ENCODE peak calls at places on chromosomes 2 and 18, in seven cellular contexts. F, A, N, I, D, O and J are unnamed samples.

GRCh38 chr2:56191617-56192016 is 7.8 kb downstream of the CCDC85A start:
- DNase-seq in F (peak; percentile 20), A (no peak), N (no peak), I (peak; percentile 83), D (peak; percentile 42), O (peak; percentile 64), J (no peak)

GRCh38 chr18:54360406-54360805 is 2.7 kb downstream of the C18orf54 start:
- DNase-seq in F (no peak), A (no peak), N (no peak), I (no peak), D (no peak), O (peak; percentile 14), J (no peak)

GRCh38 chr2:197215988-197216979 is 94.3 kb downstream of the ANKRD44 start:
- DNase-seq in F (no peak), A (no peak), N (no peak), I (no peak), D (no peak), O (no peak), J (no peak)

GRCh38 chr2:190984595-190984994 is 29.4 kb downstream of the STAT1 start:
- DNase-seq in F (no peak), A (no peak), N (no peak), I (no peak), D (no peak), O (no peak), J (no peak)

GRCh38 chr18:54358495-54358793 is 738 bp downstream of the C18orf54 start:
- DNase-seq in F (no peak), A (no peak), N (no peak), I (no peak), D (no peak), O (no peak), J (peak; percentile 18)

GRCh38 chr2:166957686-166958085 is 69.4 kb downstream of the XIRP2 start:
- DNase-seq in F (no peak), A (no peak), N (no peak), I (no peak), D (no peak), O (no peak), J (no peak)

GRCh38 chr18:33022370-33022769 is 249.5 kb upstream of the KLHL14 start:
- DNase-seq in F (no peak), A (no peak), N (no peak), I (no peak), D (no peak), O (no peak), J (no peak)

GRCh38 chr18:79413901-79414300 is 18.2 kb downstream of the NFATC1 start:
- DNase-seq in F (no peak), A (peak; percentile 73), N (no peak), I (no peak), D (no peak), O (no peak), J (no peak)

GRCh38 chr2:181971032-181971431 is 14.6 kb upstream of the PPP1R1C start:
- DNase-seq in F (no peak), A (no peak), N (no peak), I (no peak), D (no peak), O (no peak), J (no peak)

GRCh38 chr2:215409331-215410127 is 26.3 kb downstream of the FN1 start:
- DNase-seq in F (no peak), A (no peak), N (no peak), I (no peak), D (no peak), O (no peak), J (no peak)

GRCh38 chr18:68803371-68803770 is 5.5 kb downstream of the CCDC102B start:
- DNase-seq in F (no peak), A (no peak), N (peak; percentile 49), I (no peak), D (no peak), O (peak; percentile 39), J (no peak)

GRCh38 chr2:72630767-72631166 is 195.1 kb downstream of the EXOC6B start:
- DNase-seq in F (no peak), A (no peak), N (no peak), I (no peak), D (no peak), O (no peak), J (no peak)

GRCh38 chr2:197264332-197264731 is 46.2 kb downstream of the ANKRD44 start:
- DNase-seq in F (no peak), A (no peak), N (no peak), I (no peak), D (no peak), O (no peak), J (no peak)

GRCh38 chr2:138237657-138238384 is 263.7 kb upstream of the SPOPL start:
- DNase-seq in F (no peak), A (no peak), N (no peak), I (no peak), D (no peak), O (no peak), J (no peak)

GRCh38 chr18:68925268-68925667 is 127.4 kb downstream of the CCDC102B start:
- DNase-seq in F (no peak), A (no peak), N (no peak), I (peak; percentile 58), D (no peak), O (peak; percentile 33), J (no peak)

GRCh38 chr2:234496835-234497591 is at the start of gene ARL4C:
- DNase-seq in F (peak; percentile 82), A (peak; percentile 92), N (peak; percentile 67), I (peak; percentile 93), D (peak; percentile 73), O (peak; percentile 94), J (peak; percentile 67)

GRCh38 chr18:33826151-33826550 is 248.1 kb downstream of the ASXL3 start:
- DNase-seq in F (no peak), A (no peak), N (no peak), I (no peak), D (no peak), O (no peak), J (no peak)

GRCh38 chr2:49044680-49045079 is 109.6 kb downstream of the FSHR start:
- DNase-seq in F (no peak), A (no peak), N (no peak), I (peak; percentile 53), D (no peak), O (peak; percentile 75), J (no peak)

GRCh38 chr18:36493349-36494281 is 196.1 kb downstream of the FHOD3 start:
- DNase-seq in F (peak; percentile 28), A (no peak), N (no peak), I (peak; percentile 72), D (peak; percentile 36), O (peak; percentile 55), J (no peak)

DNA sequence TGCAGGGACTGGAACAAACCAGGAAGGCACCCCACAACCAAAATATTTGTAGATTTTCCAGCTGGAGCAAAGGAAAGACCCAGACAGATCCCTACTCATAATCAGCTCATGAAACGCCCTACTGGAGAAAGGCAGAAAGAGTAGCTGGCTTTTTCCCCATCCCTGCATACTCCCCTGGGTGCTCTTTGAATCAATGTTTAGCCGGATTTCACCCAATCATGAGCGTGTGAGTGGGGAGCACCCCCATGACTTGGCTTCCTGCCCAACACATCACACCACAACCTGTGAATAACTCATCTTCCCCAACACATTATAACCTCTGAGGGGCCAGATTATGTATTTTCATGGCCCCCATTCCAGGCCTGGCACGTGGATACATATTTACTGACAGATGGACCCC is 35.1 kb upstream of the SLC14A1 start:
- DNase-seq in F (no peak), A (peak; percentile 81), N (no peak), I (no peak), D (no peak), O (no peak), J (no peak)
- TF ChIP-seq CTCF in F (no peak), A (no peak), N (no peak), I (no peak), D (no peak), O (no peak), J (no peak)

GRCh38 chr2:231110551-231110950 is 14.3 kb downstream of the HTR2B start:
- DNase-seq in F (no peak), A (no peak), N (no peak), I (no peak), D (no peak), O (no peak), J (no peak)
- TF ChIP-seq CTCF in F (no peak), A (no peak), N (peak; percentile 59), I (no peak), D (no peak), O (no peak), J (no peak)

GRCh38 chr2:222054813-222055212 is 244.0 kb downstream of the PAX3 start:
- DNase-seq in F (no peak), A (no peak), N (no peak), I (no peak), D (no peak), O (no peak), J (no peak)

GRCh38 chr2:222055328-222055727 is 243.5 kb downstream of the PAX3 start:
- DNase-seq in F (no peak), A (no peak), N (no peak), I (peak; percentile 66), D (no peak), O (peak; percentile 17), J (no peak)

GRCh38 chr2:222050981-222051380 is 247.8 kb downstream of the PAX3 start:
- DNase-seq in F (no peak), A (no peak), N (no peak), I (no peak), D (no peak), O (no peak), J (no peak)

GRCh38 chr2:222049946-222050345 is 248.9 kb downstream of the PAX3 start:
- DNase-seq in F (no peak), A (no peak), N (no peak), I (no peak), D (no peak), O (no peak), J (no peak)

DNA sequence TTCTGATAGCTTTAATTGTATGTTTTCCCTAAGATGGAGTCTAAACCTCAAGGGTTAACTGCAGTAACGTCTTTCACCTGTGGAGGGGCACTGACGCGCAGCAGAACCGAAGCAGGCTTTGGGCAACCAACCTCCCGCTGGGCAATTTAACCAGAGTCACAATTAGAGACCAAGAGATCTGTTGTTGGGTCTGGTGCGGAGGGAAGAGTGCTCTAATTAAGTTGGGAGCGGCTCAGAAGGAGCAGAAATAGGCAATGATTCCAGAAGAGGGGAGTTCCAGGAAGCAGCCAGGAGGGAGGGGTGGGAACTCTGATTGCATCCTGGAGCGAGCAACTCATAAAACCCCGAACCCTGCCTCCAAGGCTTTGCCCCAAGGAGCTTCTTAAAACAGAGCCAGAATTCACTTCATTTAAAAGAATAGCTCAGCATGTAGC is 245.8 kb downstream of the PAX3 start:
- DNase-seq in F (peak; percentile 28), A (no peak), N (no peak), I (peak; percentile 91), D (peak; percentile 82), O (peak; percentile 93), J (no peak)
- TF ChIP-seq CTCF in F (peak; percentile 40), A (no peak), N (no peak), I (peak; percentile 79), D (peak; percentile 47), O (peak; percentile 56), J (peak; percentile 51)

DNA sequence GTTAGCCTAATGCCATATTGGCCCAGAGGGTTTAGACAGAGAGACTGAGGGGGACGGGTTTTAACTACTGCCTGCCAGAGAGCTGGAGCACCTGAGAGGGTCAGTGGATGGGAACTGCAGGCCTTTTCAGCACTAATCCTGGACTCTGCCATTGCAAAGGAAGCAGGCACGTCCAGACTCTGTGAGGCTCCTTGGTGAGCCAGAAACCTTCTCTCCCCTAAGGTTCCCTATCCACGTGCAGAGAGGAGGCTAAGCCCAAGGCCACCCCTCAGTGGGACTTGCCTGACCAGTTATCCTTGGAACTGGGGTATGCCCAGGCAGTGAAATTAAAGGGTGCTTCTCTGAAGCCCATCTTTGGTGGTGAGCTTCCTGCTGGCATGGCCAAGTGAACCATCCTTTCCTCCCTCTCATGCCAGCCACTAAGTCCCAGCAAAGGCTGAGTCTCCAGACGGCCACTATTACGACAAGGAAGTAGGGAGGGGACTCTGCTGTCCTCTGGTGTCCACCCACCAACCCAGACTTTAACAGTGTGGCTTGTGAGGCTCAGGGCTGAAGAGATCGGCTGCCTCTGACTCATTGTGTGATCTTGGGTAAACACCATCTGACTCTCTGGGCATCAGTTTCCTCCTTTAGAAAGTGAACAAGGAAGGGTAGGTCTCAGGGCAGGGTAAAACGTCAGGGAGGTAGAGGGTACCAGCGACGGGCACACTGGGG is 3.9 kb upstream of the MLPH start:
- DNase-seq in F (no peak), A (peak; percentile 21), N (no peak), I (peak; percentile 68), D (no peak), O (peak; percentile 45), J (no peak)
- TF ChIP-seq CTCF in F (peak; percentile 15), A (no peak), N (no peak), I (peak; percentile 62), D (no peak), O (peak; percentile 34), J (no peak)